ENCODE peak calls at places on chromosomes 6 and 20, in eight cellular contexts. J is right lobe of liver, D is Calu3, V is left ventricle myocardium inferior, K is astrocyte, C is choroid plexus epithelial cell, G is AG04449, T is GM20000. S is an unnamed sample.

GRCh38 chr6:15336905-15337583 is 91.2 kb downstream of the JARID2 start:
- DNase-seq in J (no peak), D (no peak), V (no peak), K (no peak), C (no peak), G (no peak), T (no peak), S (no peak)

GRCh38 chr6:105560611-105561066 is 157.8 kb upstream of the PREP start:
- DNase-seq in J (no peak), D (no peak), V (no peak), K (peak), C (peak), G (no peak), T (peak), S (no peak)

GRCh38 chr20:5402903-5403531 is 86.3 kb upstream of the PROKR2 start:
- DNase-seq in J (no peak), D (peak), V (no peak), K (no peak), C (peak), G (no peak), T (peak), S (no peak)

GRCh38 chr6:87700729-87701675 is 1.0 kb downstream of the AKIRIN2 start:
- DNase-seq in J (peak), D (peak), V (peak), K (peak), C (peak), G (no peak), T (peak), S (peak)

GRCh38 chr6:906920-907319 is 214.0 kb upstream of the EXOC2 start:
- DNase-seq in J (no peak), D (no peak), V (no peak), K (peak), C (peak), G (peak), T (no peak), S (no peak)

GRCh38 chr6:142331601-142332000 is 29.8 kb downstream of the ADGRG6 start:
- DNase-seq in J (no peak), D (no peak), V (no peak), K (peak), C (no peak), G (no peak), T (no peak), S (no peak)

GRCh38 chr20:24838551-24839530 is 110.2 kb upstream of the CST7 start:
- DNase-seq in J (no peak), D (no peak), V (no peak), K (peak), C (peak), G (peak), T (peak), S (no peak)

GRCh38 chr6:53793318-53793975 is 1.4 kb upstream of the LRRC1 start:
- DNase-seq in J (no peak), D (peak), V (no peak), K (peak), C (peak), G (no peak), T (peak), S (no peak)

GRCh38 chr6:6559994-6560393 is 28.5 kb upstream of the LY86 start:
- DNase-seq in J (no peak), D (no peak), V (no peak), K (no peak), C (no peak), G (no peak), T (no peak), S (no peak)

GRCh38 chr20:4095639-4096038 is 80.3 kb upstream of the RNF24 start:
- DNase-seq in J (no peak), D (no peak), V (no peak), K (no peak), C (no peak), G (no peak), T (no peak), S (no peak)

GRCh38 chr6:153028261-153028660 is 25.8 kb upstream of the MTRF1L start:
- DNase-seq in J (no peak), D (no peak), V (no peak), K (no peak), C (no peak), G (no peak), T (no peak), S (no peak)

GRCh38 chr6:153034139-153034538 is 31.6 kb upstream of the MTRF1L start:
- DNase-seq in J (no peak), D (no peak), V (no peak), K (no peak), C (no peak), G (no peak), T (no peak), S (no peak)

GRCh38 chr6:153031335-153031955 is 28.9 kb upstream of the MTRF1L start:
- DNase-seq in J (no peak), D (no peak), V (no peak), K (peak), C (peak), G (no peak), T (no peak), S (no peak)

GRCh38 chr6:153028963-153029362 is 26.5 kb upstream of the MTRF1L start:
- DNase-seq in J (no peak), D (no peak), V (no peak), K (no peak), C (no peak), G (no peak), T (no peak), S (no peak)

DNA sequence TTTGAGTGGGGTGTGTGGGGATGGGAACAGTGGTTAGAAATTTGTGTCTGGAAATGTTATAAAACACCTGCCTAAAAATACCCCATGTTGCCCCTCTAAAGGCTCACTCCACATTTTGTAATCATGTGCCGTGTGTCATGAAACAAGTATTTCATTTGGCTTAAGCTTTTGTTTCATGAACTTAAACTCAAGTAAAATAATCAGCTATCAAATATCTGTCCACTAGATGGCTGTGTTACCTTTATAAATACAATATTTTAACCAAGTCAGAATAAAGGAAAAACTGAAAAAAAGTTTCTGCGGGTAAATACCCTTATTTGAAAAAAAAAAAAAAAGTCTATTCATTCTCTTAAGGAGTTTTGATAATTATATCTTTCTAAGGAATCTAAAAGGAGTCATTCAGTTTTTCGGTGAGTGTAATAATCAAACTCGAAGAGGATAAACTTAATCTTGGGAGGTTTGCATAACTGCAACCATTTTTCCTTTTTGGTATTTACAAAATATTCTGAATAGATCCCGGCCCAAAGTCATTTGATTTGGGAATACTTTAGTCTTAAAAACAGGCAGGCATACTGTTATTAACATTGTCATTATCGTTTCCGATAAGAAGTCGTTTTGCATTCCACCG is 29.9 kb upstream of the MTRF1L start:
- DNase-seq in J (no peak), D (no peak), V (no peak), K (peak), C (peak), G (no peak), T (peak), S (peak)
- TF ChIP-seq CTCF in J (peak), D (no peak), V (peak), K (peak), C (peak), G (no peak), T (no peak), S (peak)

DNA sequence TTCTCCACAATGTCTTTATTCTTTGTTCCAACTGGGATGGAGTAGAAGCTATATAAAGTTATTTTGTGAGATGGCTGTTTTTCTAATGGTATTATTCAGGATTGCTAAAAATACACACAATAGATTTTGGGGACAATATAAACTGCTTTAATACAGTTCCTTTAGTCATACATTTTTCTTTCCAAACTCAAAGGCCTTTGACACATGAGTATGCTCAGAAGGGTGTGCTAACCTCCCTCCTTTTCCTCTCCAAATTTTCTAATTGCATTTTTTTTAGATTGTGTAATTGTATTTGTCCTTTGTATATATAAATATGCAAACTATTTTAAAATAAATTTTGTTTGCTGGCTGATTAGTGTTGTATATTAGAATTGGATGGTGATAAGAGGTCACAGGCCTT is 119.6 kb upstream of the FOXO3 start:
- DNase-seq in J (no peak), D (no peak), V (no peak), K (no peak), C (no peak), G (no peak), T (no peak), S (no peak)
- TF ChIP-seq CTCF in J (no peak), D (no peak), V (no peak), K (no peak), C (no peak), G (no peak), T (no peak), S (no peak)

GRCh38 chr6:93721386-93722048 is 302.2 kb upstream of the EPHA7 start:
- DNase-seq in J (no peak), D (no peak), V (no peak), K (peak), C (peak), G (no peak), T (no peak), S (no peak)
- TF ChIP-seq CTCF in J (peak), D (no peak), V (peak), K (peak), C (peak), G (peak), T (no peak), S (no peak)

GRCh38 chr6:3147914-3148757 is 9.2 kb downstream of the TUBB2A start:
- DNase-seq in J (no peak), D (no peak), V (no peak), K (no peak), C (no peak), G (no peak), T (no peak), S (no peak)
- TF ChIP-seq CTCF in J (no peak), D (no peak), V (no peak), K (no peak), C (peak), G (no peak), T (peak), S (no peak)

GRCh38 chr20:33394718-33395117 is 6.6 kb downstream of the CDK5RAP1 start:
- DNase-seq in J (no peak), D (peak), V (no peak), K (no peak), C (peak), G (no peak), T (no peak), S (no peak)
- TF ChIP-seq CTCF in J (no peak), D (no peak), V (peak), K (no peak), C (peak), G (no peak), T (no peak), S (no peak)

GRCh38 chr6:122178988-122179387 is 220.5 kb upstream of the HSF2 start:
- DNase-seq in J (no peak), D (no peak), V (no peak), K (no peak), C (no peak), G (no peak), T (no peak), S (no peak)

GRCh38 chr6:122184260-122184934 is 215.1 kb upstream of the HSF2 start:
- DNase-seq in J (no peak), D (no peak), V (no peak), K (peak), C (peak), G (no peak), T (no peak), S (peak)

GRCh38 chr6:122180132-122180531 is 219.3 kb upstream of the HSF2 start:
- DNase-seq in J (no peak), D (no peak), V (no peak), K (no peak), C (peak), G (no peak), T (no peak), S (peak)
- TF ChIP-seq CTCF in J (no peak), D (no peak), V (peak), K (no peak), C (peak), G (no peak), T (no peak), S (peak)

GRCh38 chr6:132023490-132023889 is 72.3 kb upstream of the CCN2 start:
- DNase-seq in J (no peak), D (no peak), V (no peak), K (peak), C (peak), G (no peak), T (no peak), S (no peak)

GRCh38 chr6:132017921-132018320 is 66.7 kb upstream of the CCN2 start:
- DNase-seq in J (no peak), D (no peak), V (no peak), K (no peak), C (no peak), G (no peak), T (no peak), S (no peak)

GRCh38 chr6:132021552-132022375 is 70.6 kb upstream of the CCN2 start:
- DNase-seq in J (no peak), D (no peak), V (no peak), K (no peak), C (no peak), G (no peak), T (no peak), S (no peak)

GRCh38 chr6:132025468-132025867 is 74.3 kb upstream of the CCN2 start:
- DNase-seq in J (no peak), D (no peak), V (no peak), K (no peak), C (no peak), G (no peak), T (no peak), S (no peak)

DNA sequence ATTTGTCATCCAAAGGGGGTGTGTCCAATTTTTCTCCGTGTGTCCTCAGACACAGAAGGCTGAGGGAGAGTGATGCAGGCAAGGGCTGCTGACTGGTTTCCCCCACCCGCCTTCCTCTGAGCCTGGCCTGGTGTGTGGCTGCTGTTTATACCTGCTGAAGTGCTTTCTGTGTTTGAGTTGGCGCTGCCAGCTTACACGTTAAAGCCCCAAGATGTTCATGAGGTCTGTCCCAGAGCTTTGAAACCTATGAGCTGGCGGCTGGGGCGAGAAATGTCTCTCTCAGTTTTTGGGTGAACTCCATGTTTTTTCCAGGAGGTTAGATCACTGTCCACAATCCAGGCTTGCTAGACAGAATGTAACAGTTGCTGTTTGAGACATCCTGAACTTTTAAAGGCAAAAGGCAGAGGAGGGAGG is 69.0 kb upstream of the CCN2 start:
- DNase-seq in J (no peak), D (no peak), V (peak), K (peak), C (peak), G (no peak), T (no peak), S (no peak)
- TF ChIP-seq CTCF in J (no peak), D (no peak), V (no peak), K (no peak), C (no peak), G (no peak), T (no peak), S (no peak)

S was measured in AG09319.